ENCODE peak calls at places on chromosome 11, in ten cellular contexts. I is CD4-positive, alpha-beta memory T cell; S is stimulated activated CD4-positive, alpha-beta T cell treated with anti-CD3 and anti-CD28 coated beads, Interleukin-12 subunit alpha, Interleukin-12 subunit beta, amount 100 ng/mL, for 4 hours; R is glutamatergic neuron; U is WERI-Rb-1; G is fibroblast of the aortic adventitia; F is adrenal gland; B is effector CD4-positive, alpha-beta T cell; Y is central memory CD8-positive, alpha-beta T cell; M is T1000. N is an unnamed sample.

GRCh38 chr11:95375451-95375850 is 144.4 kb upstream of the SESN3 start:
- DNase-seq in I (no peak), S (no peak), R (no peak), U (no peak), G (no peak), F (no peak), B (no peak), Y (no peak), M (no peak), N (no peak)

GRCh38 chr11:126485021-126485781 is 129.7 kb downstream of the ST3GAL4 start:
- DNase-seq in I (no peak), S (no peak), R (no peak), U (no peak), G (peak; percentile 25), F (no peak), B (no peak), Y (no peak), M (no peak), N (no peak)

GRCh38 chr11:130771708-130772107 is 144.6 kb downstream of the SNX19 start:
- DNase-seq in I (no peak), S (no peak), R (no peak), U (no peak), G (peak; percentile 83), F (no peak), B (no peak), Y (no peak), M (no peak), N (no peak)

GRCh38 chr11:47766363-47767227 is 546 bp downstream of the FNBP4 start:
- DNase-seq in I (peak; percentile 85), S (peak; percentile 74), R (peak; percentile 41), U (peak; percentile 27), G (peak; percentile 71), F (peak; percentile 75), B (peak; percentile 66), Y (peak; percentile 56), M (peak; percentile 6), N (peak; percentile 12)

GRCh38 chr11:24383137-24383536 is 113.7 kb upstream of the LUZP2 start:
- DNase-seq in I (no peak), S (no peak), R (no peak), U (no peak), G (no peak), F (no peak), B (no peak), Y (no peak), M (no peak), N (no peak)

GRCh38 chr11:70675697-70676374 is 277.5 kb downstream of the CTTN start:
- DNase-seq in I (no peak), S (no peak), R (no peak), U (no peak), G (no peak), F (no peak), B (no peak), Y (no peak), M (no peak), N (peak; percentile 74)

GRCh38 chr11:11366793-11367192 is 13.7 kb upstream of the CSNK2A3 start:
- DNase-seq in I (no peak), S (no peak), R (no peak), U (no peak), G (peak; percentile 30), F (no peak), B (no peak), Y (no peak), M (no peak), N (no peak)

GRCh38 chr11:128669491-128669890 is 24.4 kb upstream of the FLI1 start:
- DNase-seq in I (no peak), S (no peak), R (no peak), U (no peak), G (peak; percentile 68), F (no peak), B (no peak), Y (no peak), M (no peak), N (no peak)

GRCh38 chr11:130001491-130002351 is 914 bp downstream of the PRDM10 start:
- DNase-seq in I (peak; percentile 48), S (peak; percentile 32), R (peak; percentile 67), U (peak; percentile 53), G (peak; percentile 41), F (peak; percentile 47), B (peak; percentile 21), Y (no peak), M (no peak), N (no peak)

GRCh38 chr11:122556605-122557004 is 98.9 kb upstream of the UBASH3B start:
- DNase-seq in I (peak; percentile 4), S (peak; percentile 2), R (peak; percentile 67), U (no peak), G (peak; percentile 5), F (no peak), B (no peak), Y (no peak), M (no peak), N (peak; percentile 54)

GRCh38 chr11:61780581-61781162 is 11.7 kb downstream of the TMEM258 start:
- DNase-seq in I (no peak), S (no peak), R (no peak), U (no peak), G (no peak), F (no peak), B (no peak), Y (no peak), M (no peak), N (no peak)

GRCh38 chr11:71322861-71323582 is 70.6 kb upstream of the SHANK2 start:
- DNase-seq in I (no peak), S (no peak), R (no peak), U (no peak), G (no peak), F (no peak), B (no peak), Y (no peak), M (no peak), N (no peak)

GRCh38 chr11:74255741-74256369 is 55.6 kb downstream of the P4HA3 start:
- DNase-seq in I (peak; percentile 57), S (peak; percentile 30), R (peak; percentile 55), U (peak; percentile 32), G (peak; percentile 78), F (peak; percentile 28), B (peak; percentile 19), Y (no peak), M (no peak), N (peak; percentile 47)

GRCh38 chr11:47626234-47626633 is 16.1 kb downstream of the MTCH2 start:
- DNase-seq in I (no peak), S (no peak), R (no peak), U (no peak), G (no peak), F (no peak), B (no peak), Y (no peak), M (no peak), N (no peak)

GRCh38 chr11:73647459-73648100 is 1.2 kb downstream of the PLEKHB1 start:
- DNase-seq in I (peak; percentile 94), S (peak; percentile 87), R (peak; percentile 93), U (peak; percentile 97), G (peak; percentile 75), F (peak; percentile 92), B (peak; percentile 87), Y (peak; percentile 79), M (peak; percentile 78), N (peak; percentile 90)

GRCh38 chr11:23010790-23011340 is 150.6 kb upstream of the CCDC179 start:
- DNase-seq in I (no peak), S (no peak), R (no peak), U (no peak), G (no peak), F (no peak), B (no peak), Y (no peak), M (no peak), N (no peak)

GRCh38 chr11:110433393-110434333 is 3.9 kb downstream of the FDX1 start:
- DNase-seq in I (peak; percentile 45), S (no peak), R (no peak), U (no peak), G (peak; percentile 64), F (no peak), B (no peak), Y (no peak), M (no peak), N (no peak)

GRCh38 chr11:8309311-8309710 is 45.6 kb upstream of the LMO1 start:
- DNase-seq in I (no peak), S (no peak), R (no peak), U (no peak), G (no peak), F (no peak), B (no peak), Y (no peak), M (no peak), N (no peak)

GRCh38 chr11:132453411-132453810 is 1078.9 kb downstream of the OPCML start:
- DNase-seq in I (no peak), S (no peak), R (no peak), U (no peak), G (no peak), F (no peak), B (no peak), Y (no peak), M (no peak), N (no peak)

GRCh38 chr11:71988050-71988449 is 10.7 kb upstream of the IL18BP start:
- DNase-seq in I (no peak), S (no peak), R (no peak), U (no peak), G (peak; percentile 97), F (no peak), B (no peak), Y (no peak), M (no peak), N (no peak)

GRCh38 chr11:89381094-89381493 is 110.1 kb downstream of the NOX4 start:
- DNase-seq in I (no peak), S (no peak), R (no peak), U (no peak), G (peak; percentile 95), F (no peak), B (no peak), Y (no peak), M (no peak), N (no peak)

GRCh38 chr11:2272946-2273280 is 2.5 kb upstream of the ASCL2 start:
- DNase-seq in I (no peak), S (no peak), R (no peak), U (no peak), G (no peak), F (no peak), B (no peak), Y (no peak), M (no peak), N (no peak)

GRCh38 chr11:95296165-95296564 is 65.2 kb upstream of the SESN3 start:
- DNase-seq in I (no peak), S (no peak), R (no peak), U (no peak), G (no peak), F (peak; percentile 52), B (no peak), Y (no peak), M (no peak), N (peak; percentile 35)

GRCh38 chr11:94111660-94112059 is 17.0 kb upstream of the PANX1 start:
- DNase-seq in I (no peak), S (no peak), R (no peak), U (peak; percentile 17), G (peak; percentile 59), F (no peak), B (no peak), Y (no peak), M (no peak), N (no peak)

GRCh38 chr11:19953909-19954308 is 206.4 kb downstream of the DBX1 start:
- DNase-seq in I (no peak), S (no peak), R (no peak), U (peak; percentile 53), G (peak; percentile 89), F (no peak), B (no peak), Y (no peak), M (peak; percentile 15), N (no peak)